ENCODE peak calls at places on chromosomes 16 and 17, in five cellular contexts. X, Y, B, E and L are unnamed samples.

GRCh38 chr16:66427871-66428681 is 981 bp downstream of the BEAN1 start:
- DNase-seq in X (no peak), Y (no peak), B (no peak), E (no peak), L (peak)

GRCh38 chr17:72890711-72891110 is 201.8 kb downstream of the SLC39A11 start:
- DNase-seq in X (no peak), Y (no peak), B (no peak), E (no peak), L (no peak)

GRCh38 chr17:76493505-76494167 is 7.6 kb downstream of the RHBDF2 start:
- DNase-seq in X (no peak), Y (no peak), B (peak), E (no peak), L (no peak)

GRCh38 chr17:41547378-41547841 is 19.3 kb upstream of the KRT19 start:
- DNase-seq in X (no peak), Y (no peak), B (no peak), E (no peak), L (peak)

GRCh38 chr16:88659160-88659559 is 3.7 kb downstream of the MVD start:
- DNase-seq in X (no peak), Y (no peak), B (no peak), E (no peak), L (no peak)

GRCh38 chr16:8720080-8720966 is 45.9 kb downstream of the ABAT start:
- DNase-seq in X (no peak), Y (no peak), B (no peak), E (peak), L (peak)

GRCh38 chr17:66904760-66905637 is 59.5 kb upstream of the CACNG4 start:
- DNase-seq in X (no peak), Y (no peak), B (no peak), E (peak), L (no peak)

GRCh38 chr16:77297996-77298637 is 98.9 kb downstream of the SYCE1L start:
- DNase-seq in X (no peak), Y (no peak), B (no peak), E (no peak), L (no peak)

GRCh38 chr16:12542818-12543699 is 260.6 kb downstream of the CPPED1 start:
- DNase-seq in X (no peak), Y (no peak), B (no peak), E (no peak), L (no peak)

GRCh38 chr17:74833501-74834361 is 26.0 kb downstream of the GRIN2C start:
- DNase-seq in X (no peak), Y (peak), B (no peak), E (no peak), L (peak)

GRCh38 chr16:57133911-57134310 is 41.5 kb downstream of the CPNE2 start:
- DNase-seq in X (no peak), Y (no peak), B (peak), E (no peak), L (no peak)

GRCh38 chr16:85728879-85729278 is 22.0 kb downstream of the C16orf74 start:
- DNase-seq in X (no peak), Y (no peak), B (no peak), E (no peak), L (no peak)

GRCh38 chr16:10921536-10922327 is 20.5 kb downstream of the DEXI start:
- DNase-seq in X (peak), Y (no peak), B (no peak), E (no peak), L (no peak)

GRCh38 chr17:8122923-8123694 is 797 bp downstream of the HES7 start:
- DNase-seq in X (no peak), Y (peak), B (peak), E (no peak), L (peak)

GRCh38 chr17:39754958-39755549 is 17.3 kb downstream of the GRB7 start:
- DNase-seq in X (no peak), Y (no peak), B (no peak), E (no peak), L (no peak)

GRCh38 chr17:48587276-48588073 is 2.6 kb downstream of the HOXB3 start:
- DNase-seq in X (no peak), Y (no peak), B (no peak), E (no peak), L (no peak)

GRCh38 chr16:49602201-49603041 is 228.8 kb downstream of the C16orf78 start:
- DNase-seq in X (no peak), Y (no peak), B (no peak), E (no peak), L (peak)

GRCh38 chr17:75356260-75356937 is 49.1 kb downstream of the GRB2 start:
- DNase-seq in X (no peak), Y (no peak), B (no peak), E (no peak), L (no peak)

GRCh38 chr17:44312396-44313104 is 4.1 kb downstream of the RUNDC3A start:
- DNase-seq in X (no peak), Y (no peak), B (no peak), E (no peak), L (no peak)